ENCODE peak calls at places on chromosomes 1 and 21, in six cellular contexts. One of them, this sample, is unnamed.

GRCh38 chr1:227815468-227816409 is at the start of gene PRSS38:
- DNase-seq in CD4-positive, alpha-beta T cell: no peak
- DNase-seq in kidney tubule cell: no peak
- DNase-seq in stimulated activated CD8-positive, alpha-beta memory T cell treated with anti-CD3 and anti-CD28 coated beads, Interleukin-2, amount 100 ng/mL, for 1 hour: no peak
- DNase-seq in amniotic stem cell: no peak
- DNase-seq in naive thymus-derived CD8-positive, alpha-beta T cell: no peak
- DNase-seq in this sample: no peak

GRCh38 chr1:8910331-8910730 is 31.8 kb upstream of the ENO1 start:
- DNase-seq in amniotic stem cell: no peak
- DNase-seq in stimulated activated CD8-positive, alpha-beta memory T cell treated with anti-CD3 and anti-CD28 coated beads, Interleukin-2, amount 100 ng/mL, for 1 hour: no peak
- DNase-seq in kidney tubule cell: no peak
- DNase-seq in CD4-positive, alpha-beta T cell: no peak
- DNase-seq in naive thymus-derived CD8-positive, alpha-beta T cell: no peak
- DNase-seq in this sample: no peak

GRCh38 chr1:221878134-221878533 is 136.2 kb upstream of the DUSP10 start:
- DNase-seq in stimulated activated CD8-positive, alpha-beta memory T cell treated with anti-CD3 and anti-CD28 coated beads, Interleukin-2, amount 100 ng/mL, for 1 hour: no peak
- DNase-seq in amniotic stem cell: no peak
- DNase-seq in kidney tubule cell: peak
- DNase-seq in naive thymus-derived CD8-positive, alpha-beta T cell: no peak
- DNase-seq in CD4-positive, alpha-beta T cell: no peak
- DNase-seq in this sample: no peak

GRCh38 chr1:152546704-152547103 is 19.9 kb downstream of the LCE3E start:
- DNase-seq in kidney tubule cell: no peak
- DNase-seq in stimulated activated CD8-positive, alpha-beta memory T cell treated with anti-CD3 and anti-CD28 coated beads, Interleukin-2, amount 100 ng/mL, for 1 hour: no peak
- DNase-seq in amniotic stem cell: no peak
- DNase-seq in naive thymus-derived CD8-positive, alpha-beta T cell: no peak
- DNase-seq in CD4-positive, alpha-beta T cell: no peak
- DNase-seq in this sample: no peak

GRCh38 chr1:221963742-221964141 is 221.9 kb upstream of the DUSP10 start:
- DNase-seq in CD4-positive, alpha-beta T cell: no peak
- DNase-seq in naive thymus-derived CD8-positive, alpha-beta T cell: no peak
- DNase-seq in amniotic stem cell: no peak
- DNase-seq in stimulated activated CD8-positive, alpha-beta memory T cell treated with anti-CD3 and anti-CD28 coated beads, Interleukin-2, amount 100 ng/mL, for 1 hour: no peak
- DNase-seq in kidney tubule cell: no peak
- DNase-seq in this sample: no peak

GRCh38 chr1:202297291-202297690 is 44.4 kb downstream of the UBE2T start:
- DNase-seq in stimulated activated CD8-positive, alpha-beta memory T cell treated with anti-CD3 and anti-CD28 coated beads, Interleukin-2, amount 100 ng/mL, for 1 hour: no peak
- DNase-seq in amniotic stem cell: no peak
- DNase-seq in naive thymus-derived CD8-positive, alpha-beta T cell: no peak
- DNase-seq in CD4-positive, alpha-beta T cell: no peak
- DNase-seq in kidney tubule cell: no peak
- DNase-seq in this sample: no peak

GRCh38 chr1:58765016-58765415 is 18.8 kb downstream of the JUN start:
- DNase-seq in stimulated activated CD8-positive, alpha-beta memory T cell treated with anti-CD3 and anti-CD28 coated beads, Interleukin-2, amount 100 ng/mL, for 1 hour: no peak
- DNase-seq in CD4-positive, alpha-beta T cell: no peak
- DNase-seq in naive thymus-derived CD8-positive, alpha-beta T cell: no peak
- DNase-seq in kidney tubule cell: peak
- DNase-seq in amniotic stem cell: no peak
- DNase-seq in this sample: no peak

GRCh38 chr1:228279011-228279721 is 71.3 kb downstream of the OBSCN start:
- DNase-seq in CD4-positive, alpha-beta T cell: no peak
- DNase-seq in naive thymus-derived CD8-positive, alpha-beta T cell: no peak
- DNase-seq in stimulated activated CD8-positive, alpha-beta memory T cell treated with anti-CD3 and anti-CD28 coated beads, Interleukin-2, amount 100 ng/mL, for 1 hour: no peak
- DNase-seq in kidney tubule cell: no peak
- DNase-seq in amniotic stem cell: no peak
- DNase-seq in this sample: no peak

GRCh38 chr1:7515175-7515574 is 255.9 kb upstream of the VAMP3 start:
- DNase-seq in naive thymus-derived CD8-positive, alpha-beta T cell: no peak
- DNase-seq in kidney tubule cell: peak
- DNase-seq in CD4-positive, alpha-beta T cell: no peak
- DNase-seq in stimulated activated CD8-positive, alpha-beta memory T cell treated with anti-CD3 and anti-CD28 coated beads, Interleukin-2, amount 100 ng/mL, for 1 hour: no peak
- DNase-seq in amniotic stem cell: no peak
- DNase-seq in this sample: no peak

GRCh38 chr21:46515109-46515508 is 56.4 kb downstream of the DIP2A start:
- DNase-seq in CD4-positive, alpha-beta T cell: no peak
- DNase-seq in stimulated activated CD8-positive, alpha-beta memory T cell treated with anti-CD3 and anti-CD28 coated beads, Interleukin-2, amount 100 ng/mL, for 1 hour: no peak
- DNase-seq in amniotic stem cell: no peak
- DNase-seq in kidney tubule cell: peak
- DNase-seq in naive thymus-derived CD8-positive, alpha-beta T cell: no peak
- DNase-seq in this sample: peak

GRCh38 chr1:6325482-6325881 is 64.6 kb upstream of the GPR153 start:
- DNase-seq in CD4-positive, alpha-beta T cell: no peak
- DNase-seq in amniotic stem cell: no peak
- DNase-seq in naive thymus-derived CD8-positive, alpha-beta T cell: no peak
- DNase-seq in kidney tubule cell: no peak
- DNase-seq in stimulated activated CD8-positive, alpha-beta memory T cell treated with anti-CD3 and anti-CD28 coated beads, Interleukin-2, amount 100 ng/mL, for 1 hour: no peak
- DNase-seq in this sample: no peak

GRCh38 chr1:37410080-37410479 is 64.3 kb upstream of the ZC3H12A start:
- DNase-seq in naive thymus-derived CD8-positive, alpha-beta T cell: no peak
- DNase-seq in amniotic stem cell: no peak
- DNase-seq in CD4-positive, alpha-beta T cell: no peak
- DNase-seq in stimulated activated CD8-positive, alpha-beta memory T cell treated with anti-CD3 and anti-CD28 coated beads, Interleukin-2, amount 100 ng/mL, for 1 hour: no peak
- DNase-seq in kidney tubule cell: no peak
- DNase-seq in this sample: no peak

GRCh38 chr1:78703806-78704205 is 54.2 kb downstream of the IFI44 start:
- DNase-seq in naive thymus-derived CD8-positive, alpha-beta T cell: no peak
- DNase-seq in kidney tubule cell: no peak
- DNase-seq in amniotic stem cell: no peak
- DNase-seq in CD4-positive, alpha-beta T cell: no peak
- DNase-seq in stimulated activated CD8-positive, alpha-beta memory T cell treated with anti-CD3 and anti-CD28 coated beads, Interleukin-2, amount 100 ng/mL, for 1 hour: no peak
- DNase-seq in this sample: no peak

GRCh38 chr1:93777255-93777654 is 95.6 kb upstream of the BCAR3 start:
- DNase-seq in CD4-positive, alpha-beta T cell: no peak
- DNase-seq in kidney tubule cell: no peak
- DNase-seq in naive thymus-derived CD8-positive, alpha-beta T cell: no peak
- DNase-seq in amniotic stem cell: no peak
- DNase-seq in stimulated activated CD8-positive, alpha-beta memory T cell treated with anti-CD3 and anti-CD28 coated beads, Interleukin-2, amount 100 ng/mL, for 1 hour: no peak
- DNase-seq in this sample: no peak

GRCh38 chr1:178613271-178613945 is 100.5 kb downstream of the TEX35 start:
- DNase-seq in stimulated activated CD8-positive, alpha-beta memory T cell treated with anti-CD3 and anti-CD28 coated beads, Interleukin-2, amount 100 ng/mL, for 1 hour: no peak
- DNase-seq in kidney tubule cell: no peak
- DNase-seq in amniotic stem cell: no peak
- DNase-seq in CD4-positive, alpha-beta T cell: no peak
- DNase-seq in naive thymus-derived CD8-positive, alpha-beta T cell: no peak
- DNase-seq in this sample: no peak

GRCh38 chr1:183094376-183094775 is 71.2 kb downstream of the LAMC1 start:
- DNase-seq in CD4-positive, alpha-beta T cell: no peak
- DNase-seq in stimulated activated CD8-positive, alpha-beta memory T cell treated with anti-CD3 and anti-CD28 coated beads, Interleukin-2, amount 100 ng/mL, for 1 hour: no peak
- DNase-seq in kidney tubule cell: no peak
- DNase-seq in naive thymus-derived CD8-positive, alpha-beta T cell: no peak
- DNase-seq in amniotic stem cell: no peak
- DNase-seq in this sample: no peak

GRCh38 chr1:159915571-159916239 is 9.6 kb downstream of the TAGLN2 start:
- DNase-seq in amniotic stem cell: no peak
- DNase-seq in naive thymus-derived CD8-positive, alpha-beta T cell: no peak
- DNase-seq in CD4-positive, alpha-beta T cell: no peak
- DNase-seq in stimulated activated CD8-positive, alpha-beta memory T cell treated with anti-CD3 and anti-CD28 coated beads, Interleukin-2, amount 100 ng/mL, for 1 hour: no peak
- DNase-seq in kidney tubule cell: no peak
- DNase-seq in this sample: no peak

GRCh38 chr1:104878203-104878911 is 1128.7 kb downstream of the AMY1C start:
- DNase-seq in amniotic stem cell: no peak
- DNase-seq in stimulated activated CD8-positive, alpha-beta memory T cell treated with anti-CD3 and anti-CD28 coated beads, Interleukin-2, amount 100 ng/mL, for 1 hour: no peak
- DNase-seq in naive thymus-derived CD8-positive, alpha-beta T cell: no peak
- DNase-seq in CD4-positive, alpha-beta T cell: no peak
- DNase-seq in kidney tubule cell: no peak
- DNase-seq in this sample: no peak

GRCh38 chr1:153796786-153797659 is 21.8 kb downstream of the SLC27A3 start:
- DNase-seq in naive thymus-derived CD8-positive, alpha-beta T cell: peak
- DNase-seq in stimulated activated CD8-positive, alpha-beta memory T cell treated with anti-CD3 and anti-CD28 coated beads, Interleukin-2, amount 100 ng/mL, for 1 hour: peak
- DNase-seq in CD4-positive, alpha-beta T cell: peak
- DNase-seq in kidney tubule cell: peak
- DNase-seq in amniotic stem cell: peak
- DNase-seq in this sample: no peak

GRCh38 chr1:177947623-177948022 is 22.2 kb downstream of the SEC16B start:
- DNase-seq in kidney tubule cell: no peak
- DNase-seq in amniotic stem cell: no peak
- DNase-seq in naive thymus-derived CD8-positive, alpha-beta T cell: no peak
- DNase-seq in CD4-positive, alpha-beta T cell: no peak
- DNase-seq in stimulated activated CD8-positive, alpha-beta memory T cell treated with anti-CD3 and anti-CD28 coated beads, Interleukin-2, amount 100 ng/mL, for 1 hour: no peak
- DNase-seq in this sample: no peak

GRCh38 chr1:93980881-93981280 is 71.7 kb upstream of the GCLM start:
- DNase-seq in CD4-positive, alpha-beta T cell: no peak
- DNase-seq in stimulated activated CD8-positive, alpha-beta memory T cell treated with anti-CD3 and anti-CD28 coated beads, Interleukin-2, amount 100 ng/mL, for 1 hour: no peak
- DNase-seq in kidney tubule cell: no peak
- DNase-seq in amniotic stem cell: no peak
- DNase-seq in naive thymus-derived CD8-positive, alpha-beta T cell: no peak
- DNase-seq in this sample: no peak

GRCh38 chr1:235503333-235504121 is 725 bp downstream of the B3GALNT2 start:
- DNase-seq in stimulated activated CD8-positive, alpha-beta memory T cell treated with anti-CD3 and anti-CD28 coated beads, Interleukin-2, amount 100 ng/mL, for 1 hour: peak
- DNase-seq in amniotic stem cell: no peak
- DNase-seq in kidney tubule cell: peak
- DNase-seq in CD4-positive, alpha-beta T cell: no peak
- DNase-seq in naive thymus-derived CD8-positive, alpha-beta T cell: peak
- DNase-seq in this sample: no peak

GRCh38 chr1:162138599-162139397 is 69.3 kb downstream of the NOS1AP start:
- DNase-seq in naive thymus-derived CD8-positive, alpha-beta T cell: no peak
- DNase-seq in CD4-positive, alpha-beta T cell: no peak
- DNase-seq in stimulated activated CD8-positive, alpha-beta memory T cell treated with anti-CD3 and anti-CD28 coated beads, Interleukin-2, amount 100 ng/mL, for 1 hour: no peak
- DNase-seq in kidney tubule cell: no peak
- DNase-seq in amniotic stem cell: no peak
- DNase-seq in this sample: no peak

GRCh38 chr1:40663324-40664166 is 1.9 kb downstream of the RIMS3 start:
- DNase-seq in naive thymus-derived CD8-positive, alpha-beta T cell: no peak
- DNase-seq in stimulated activated CD8-positive, alpha-beta memory T cell treated with anti-CD3 and anti-CD28 coated beads, Interleukin-2, amount 100 ng/mL, for 1 hour: no peak
- DNase-seq in kidney tubule cell: no peak
- DNase-seq in amniotic stem cell: no peak
- DNase-seq in CD4-positive, alpha-beta T cell: no peak
- DNase-seq in this sample: no peak

GRCh38 chr1:78274814-78275213 is 216.0 kb upstream of the PTGFR start:
- DNase-seq in amniotic stem cell: peak
- DNase-seq in stimulated activated CD8-positive, alpha-beta memory T cell treated with anti-CD3 and anti-CD28 coated beads, Interleukin-2, amount 100 ng/mL, for 1 hour: no peak
- DNase-seq in CD4-positive, alpha-beta T cell: no peak
- DNase-seq in kidney tubule cell: peak
- DNase-seq in naive thymus-derived CD8-positive, alpha-beta T cell: no peak
- DNase-seq in this sample: peak

GRCh38 chr1:229022595-229023350 is 248.1 kb upstream of the RAB4A start:
- DNase-seq in amniotic stem cell: no peak
- DNase-seq in kidney tubule cell: no peak
- DNase-seq in CD4-positive, alpha-beta T cell: no peak
- DNase-seq in stimulated activated CD8-positive, alpha-beta memory T cell treated with anti-CD3 and anti-CD28 coated beads, Interleukin-2, amount 100 ng/mL, for 1 hour: no peak
- DNase-seq in naive thymus-derived CD8-positive, alpha-beta T cell: no peak
- DNase-seq in this sample: no peak

GRCh38 chr1:36084502-36085115 is 715 bp downstream of the TEKT2 start:
- DNase-seq in naive thymus-derived CD8-positive, alpha-beta T cell: no peak
- DNase-seq in CD4-positive, alpha-beta T cell: no peak
- DNase-seq in stimulated activated CD8-positive, alpha-beta memory T cell treated with anti-CD3 and anti-CD28 coated beads, Interleukin-2, amount 100 ng/mL, for 1 hour: no peak
- DNase-seq in kidney tubule cell: peak
- DNase-seq in amniotic stem cell: no peak
- DNase-seq in this sample: no peak

GRCh38 chr1:23751050-23751814 is 8.0 kb downstream of the ELOA start:
- DNase-seq in naive thymus-derived CD8-positive, alpha-beta T cell: no peak
- DNase-seq in CD4-positive, alpha-beta T cell: no peak
- DNase-seq in stimulated activated CD8-positive, alpha-beta memory T cell treated with anti-CD3 and anti-CD28 coated beads, Interleukin-2, amount 100 ng/mL, for 1 hour: no peak
- DNase-seq in amniotic stem cell: no peak
- DNase-seq in kidney tubule cell: peak
- DNase-seq in this sample: no peak

GRCh38 chr1:201318504-201319340 is 35.4 kb downstream of the PKP1 start:
- DNase-seq in naive thymus-derived CD8-positive, alpha-beta T cell: no peak
- DNase-seq in CD4-positive, alpha-beta T cell: no peak
- DNase-seq in stimulated activated CD8-positive, alpha-beta memory T cell treated with anti-CD3 and anti-CD28 coated beads, Interleukin-2, amount 100 ng/mL, for 1 hour: no peak
- DNase-seq in amniotic stem cell: no peak
- DNase-seq in kidney tubule cell: no peak
- DNase-seq in this sample: no peak

GRCh38 chr1:93619507-93620168 is 62.0 kb downstream of the BCAR3 start:
- DNase-seq in stimulated activated CD8-positive, alpha-beta memory T cell treated with anti-CD3 and anti-CD28 coated beads, Interleukin-2, amount 100 ng/mL, for 1 hour: no peak
- DNase-seq in CD4-positive, alpha-beta T cell: no peak
- DNase-seq in naive thymus-derived CD8-positive, alpha-beta T cell: no peak
- DNase-seq in kidney tubule cell: no peak
- DNase-seq in amniotic stem cell: no peak
- DNase-seq in this sample: no peak

GRCh38 chr21:34360488-34361241 is 3.1 kb upstream of the KCNE2 start:
- DNase-seq in kidney tubule cell: no peak
- DNase-seq in amniotic stem cell: no peak
- DNase-seq in CD4-positive, alpha-beta T cell: no peak
- DNase-seq in naive thymus-derived CD8-positive, alpha-beta T cell: no peak
- DNase-seq in stimulated activated CD8-positive, alpha-beta memory T cell treated with anti-CD3 and anti-CD28 coated beads, Interleukin-2, amount 100 ng/mL, for 1 hour: no peak
- DNase-seq in this sample: no peak

GRCh38 chr21:42424848-42425602 is 21.3 kb downstream of the UBASH3A start:
- DNase-seq in amniotic stem cell: no peak
- DNase-seq in naive thymus-derived CD8-positive, alpha-beta T cell: peak
- DNase-seq in kidney tubule cell: no peak
- DNase-seq in CD4-positive, alpha-beta T cell: peak
- DNase-seq in stimulated activated CD8-positive, alpha-beta memory T cell treated with anti-CD3 and anti-CD28 coated beads, Interleukin-2, amount 100 ng/mL, for 1 hour: peak
- DNase-seq in this sample: no peak

GRCh38 chr1:190754769-190755168 is 277.1 kb upstream of the BRINP3 start:
- DNase-seq in stimulated activated CD8-positive, alpha-beta memory T cell treated with anti-CD3 and anti-CD28 coated beads, Interleukin-2, amount 100 ng/mL, for 1 hour: no peak
- DNase-seq in CD4-positive, alpha-beta T cell: no peak
- DNase-seq in naive thymus-derived CD8-positive, alpha-beta T cell: no peak
- DNase-seq in amniotic stem cell: peak
- DNase-seq in kidney tubule cell: peak
- DNase-seq in this sample: no peak

GRCh38 chr1:178262101-178262500 is 168.2 kb downstream of the RASAL2 start:
- DNase-seq in amniotic stem cell: no peak
- DNase-seq in stimulated activated CD8-positive, alpha-beta memory T cell treated with anti-CD3 and anti-CD28 coated beads, Interleukin-2, amount 100 ng/mL, for 1 hour: no peak
- DNase-seq in CD4-positive, alpha-beta T cell: no peak
- DNase-seq in kidney tubule cell: no peak
- DNase-seq in naive thymus-derived CD8-positive, alpha-beta T cell: no peak
- DNase-seq in this sample: peak

GRCh38 chr1:40824591-40825429 is 37.4 kb downstream of the CITED4 start:
- DNase-seq in CD4-positive, alpha-beta T cell: no peak
- DNase-seq in amniotic stem cell: peak
- DNase-seq in kidney tubule cell: no peak
- DNase-seq in stimulated activated CD8-positive, alpha-beta memory T cell treated with anti-CD3 and anti-CD28 coated beads, Interleukin-2, amount 100 ng/mL, for 1 hour: no peak
- DNase-seq in naive thymus-derived CD8-positive, alpha-beta T cell: no peak
- DNase-seq in this sample: no peak